ENCODE peak calls at places on chromosomes 4 and X, in ten cellular contexts. One of them, this sample, is unnamed.

GRCh38 chrX:65871671-65872311 is 168.1 kb downstream of the VSIG4 start:
- DNase-seq in stimulated activated CD4-positive, alpha-beta T cell treated with anti-CD3 and anti-CD28 coated beads, Interleukin-1b, Interleukin-23, amount 100 ng/mL, for 4 hours: no peak
- DNase-seq in RPMI8226: no peak
- DNase-seq in T-cell: no peak
- DNase-seq in Right ventricle myocardium inferior: no peak
- DNase-seq in SW480: peak; percentile 64
- DNase-seq in amniotic stem cell: no peak
- DNase-seq in fibroblast of mammary gland: no peak
- DNase-seq in NCI-H1694: no peak
- DNase-seq in ecto neural progenitor cell: peak; percentile 42
- DNase-seq in this sample: no peak

GRCh38 chrX:140767646-140768045 is 58.1 kb downstream of the LINC00632 start:
- DNase-seq in stimulated activated CD4-positive, alpha-beta T cell treated with anti-CD3 and anti-CD28 coated beads, Interleukin-1b, Interleukin-23, amount 100 ng/mL, for 4 hours: no peak
- DNase-seq in RPMI8226: no peak
- DNase-seq in T-cell: no peak
- DNase-seq in Right ventricle myocardium inferior: no peak
- DNase-seq in SW480: no peak
- DNase-seq in amniotic stem cell: no peak
- DNase-seq in fibroblast of mammary gland: peak; percentile 31
- DNase-seq in NCI-H1694: no peak
- DNase-seq in ecto neural progenitor cell: no peak
- DNase-seq in this sample: no peak

GRCh38 chr4:44425614-44426208 is 22.9 kb downstream of the KCTD8 start:
- DNase-seq in stimulated activated CD4-positive, alpha-beta T cell treated with anti-CD3 and anti-CD28 coated beads, Interleukin-1b, Interleukin-23, amount 100 ng/mL, for 4 hours: no peak
- DNase-seq in RPMI8226: no peak
- DNase-seq in T-cell: no peak
- DNase-seq in Right ventricle myocardium inferior: no peak
- DNase-seq in SW480: peak; percentile 0
- DNase-seq in amniotic stem cell: no peak
- DNase-seq in fibroblast of mammary gland: peak; percentile 4
- DNase-seq in NCI-H1694: no peak
- DNase-seq in ecto neural progenitor cell: peak; percentile 50
- DNase-seq in this sample: no peak

GRCh38 chr4:53558061-53558801 is 33.1 kb downstream of the LNX1 start:
- DNase-seq in stimulated activated CD4-positive, alpha-beta T cell treated with anti-CD3 and anti-CD28 coated beads, Interleukin-1b, Interleukin-23, amount 100 ng/mL, for 4 hours: no peak
- DNase-seq in RPMI8226: no peak
- DNase-seq in T-cell: no peak
- DNase-seq in Right ventricle myocardium inferior: no peak
- DNase-seq in SW480: no peak
- DNase-seq in amniotic stem cell: no peak
- DNase-seq in fibroblast of mammary gland: peak; percentile 67
- DNase-seq in NCI-H1694: no peak
- DNase-seq in ecto neural progenitor cell: no peak
- DNase-seq in this sample: no peak

GRCh38 chr4:158766419-158767044 is 2.3 kb upstream of the FNIP2 start:
- DNase-seq in stimulated activated CD4-positive, alpha-beta T cell treated with anti-CD3 and anti-CD28 coated beads, Interleukin-1b, Interleukin-23, amount 100 ng/mL, for 4 hours: no peak
- DNase-seq in RPMI8226: no peak
- DNase-seq in T-cell: no peak
- DNase-seq in Right ventricle myocardium inferior: no peak
- DNase-seq in SW480: no peak
- DNase-seq in amniotic stem cell: no peak
- DNase-seq in fibroblast of mammary gland: no peak
- DNase-seq in NCI-H1694: no peak
- DNase-seq in ecto neural progenitor cell: no peak
- DNase-seq in this sample: no peak

GRCh38 chr4:17029964-17030363 is 131.5 kb upstream of the LDB2 start:
- DNase-seq in stimulated activated CD4-positive, alpha-beta T cell treated with anti-CD3 and anti-CD28 coated beads, Interleukin-1b, Interleukin-23, amount 100 ng/mL, for 4 hours: no peak
- DNase-seq in RPMI8226: no peak
- DNase-seq in T-cell: no peak
- DNase-seq in Right ventricle myocardium inferior: no peak
- DNase-seq in SW480: no peak
- DNase-seq in amniotic stem cell: no peak
- DNase-seq in fibroblast of mammary gland: peak; percentile 36
- DNase-seq in NCI-H1694: no peak
- DNase-seq in ecto neural progenitor cell: no peak
- DNase-seq in this sample: no peak

GRCh38 chr4:185912779-185913178 is 100.8 kb upstream of the SORBS2 start:
- DNase-seq in stimulated activated CD4-positive, alpha-beta T cell treated with anti-CD3 and anti-CD28 coated beads, Interleukin-1b, Interleukin-23, amount 100 ng/mL, for 4 hours: no peak
- DNase-seq in RPMI8226: no peak
- DNase-seq in T-cell: no peak
- DNase-seq in Right ventricle myocardium inferior: no peak
- DNase-seq in SW480: peak; percentile 56
- DNase-seq in amniotic stem cell: no peak
- DNase-seq in fibroblast of mammary gland: peak; percentile 8
- DNase-seq in NCI-H1694: no peak
- DNase-seq in ecto neural progenitor cell: no peak
- DNase-seq in this sample: no peak

GRCh38 chrX:15202458-15203177 is 67.3 kb downstream of the ASB9 start:
- DNase-seq in stimulated activated CD4-positive, alpha-beta T cell treated with anti-CD3 and anti-CD28 coated beads, Interleukin-1b, Interleukin-23, amount 100 ng/mL, for 4 hours: no peak
- DNase-seq in RPMI8226: no peak
- DNase-seq in T-cell: no peak
- DNase-seq in Right ventricle myocardium inferior: no peak
- DNase-seq in SW480: no peak
- DNase-seq in amniotic stem cell: no peak
- DNase-seq in fibroblast of mammary gland: peak; percentile 58
- DNase-seq in NCI-H1694: no peak
- DNase-seq in ecto neural progenitor cell: no peak
- DNase-seq in this sample: no peak

GRCh38 chr4:157217708-157218107 is 2.8 kb upstream of the GRIA2 start:
- DNase-seq in stimulated activated CD4-positive, alpha-beta T cell treated with anti-CD3 and anti-CD28 coated beads, Interleukin-1b, Interleukin-23, amount 100 ng/mL, for 4 hours: no peak
- DNase-seq in RPMI8226: no peak
- DNase-seq in T-cell: no peak
- DNase-seq in Right ventricle myocardium inferior: no peak
- DNase-seq in SW480: no peak
- DNase-seq in amniotic stem cell: no peak
- DNase-seq in fibroblast of mammary gland: peak; percentile 44
- DNase-seq in NCI-H1694: peak; percentile 11
- DNase-seq in ecto neural progenitor cell: no peak
- DNase-seq in this sample: peak; percentile 18

GRCh38 chr4:7725951-7726350 is 213.7 kb downstream of the AFAP1 start:
- DNase-seq in stimulated activated CD4-positive, alpha-beta T cell treated with anti-CD3 and anti-CD28 coated beads, Interleukin-1b, Interleukin-23, amount 100 ng/mL, for 4 hours: no peak
- DNase-seq in RPMI8226: no peak
- DNase-seq in T-cell: no peak
- DNase-seq in Right ventricle myocardium inferior: peak; percentile 26
- DNase-seq in SW480: no peak
- DNase-seq in amniotic stem cell: no peak
- DNase-seq in fibroblast of mammary gland: peak; percentile 66
- DNase-seq in NCI-H1694: no peak
- DNase-seq in ecto neural progenitor cell: no peak
- DNase-seq in this sample: no peak

GRCh38 chrX:77691916-77692315 is 94.1 kb downstream of the ATRX start:
- DNase-seq in stimulated activated CD4-positive, alpha-beta T cell treated with anti-CD3 and anti-CD28 coated beads, Interleukin-1b, Interleukin-23, amount 100 ng/mL, for 4 hours: no peak
- DNase-seq in RPMI8226: no peak
- DNase-seq in T-cell: no peak
- DNase-seq in Right ventricle myocardium inferior: no peak
- DNase-seq in SW480: no peak
- DNase-seq in amniotic stem cell: no peak
- DNase-seq in fibroblast of mammary gland: no peak
- DNase-seq in NCI-H1694: no peak
- DNase-seq in ecto neural progenitor cell: no peak
- DNase-seq in this sample: no peak

GRCh38 chr4:53601251-53601764 is 10.0 kb upstream of the LNX1 start:
- DNase-seq in stimulated activated CD4-positive, alpha-beta T cell treated with anti-CD3 and anti-CD28 coated beads, Interleukin-1b, Interleukin-23, amount 100 ng/mL, for 4 hours: no peak
- DNase-seq in RPMI8226: peak; percentile 40
- DNase-seq in T-cell: no peak
- DNase-seq in Right ventricle myocardium inferior: peak; percentile 35
- DNase-seq in SW480: peak; percentile 26
- DNase-seq in amniotic stem cell: no peak
- DNase-seq in fibroblast of mammary gland: no peak
- DNase-seq in NCI-H1694: peak; percentile 91
- DNase-seq in ecto neural progenitor cell: peak; percentile 53
- DNase-seq in this sample: no peak

GRCh38 chrX:96453139-96453538 is 231.5 kb upstream of the DIAPH2 start:
- DNase-seq in stimulated activated CD4-positive, alpha-beta T cell treated with anti-CD3 and anti-CD28 coated beads, Interleukin-1b, Interleukin-23, amount 100 ng/mL, for 4 hours: no peak
- DNase-seq in RPMI8226: no peak
- DNase-seq in T-cell: no peak
- DNase-seq in Right ventricle myocardium inferior: no peak
- DNase-seq in SW480: no peak
- DNase-seq in amniotic stem cell: no peak
- DNase-seq in fibroblast of mammary gland: no peak
- DNase-seq in NCI-H1694: no peak
- DNase-seq in ecto neural progenitor cell: no peak
- DNase-seq in this sample: no peak

GRCh38 chrX:102720237-102721168 is at the start of gene GPRASP3:
- DNase-seq in stimulated activated CD4-positive, alpha-beta T cell treated with anti-CD3 and anti-CD28 coated beads, Interleukin-1b, Interleukin-23, amount 100 ng/mL, for 4 hours: peak; percentile 64
- DNase-seq in RPMI8226: no peak
- DNase-seq in T-cell: peak; percentile 64
- DNase-seq in Right ventricle myocardium inferior: peak; percentile 86
- DNase-seq in SW480: peak; percentile 75
- DNase-seq in amniotic stem cell: peak; percentile 36
- DNase-seq in fibroblast of mammary gland: peak; percentile 67
- DNase-seq in NCI-H1694: peak; percentile 66
- DNase-seq in ecto neural progenitor cell: no peak
- DNase-seq in this sample: peak; percentile 23

GRCh38 chr4:57401586-57401985 is 291.4 kb upstream of the IGFBP7 start:
- DNase-seq in stimulated activated CD4-positive, alpha-beta T cell treated with anti-CD3 and anti-CD28 coated beads, Interleukin-1b, Interleukin-23, amount 100 ng/mL, for 4 hours: no peak
- DNase-seq in RPMI8226: no peak
- DNase-seq in T-cell: no peak
- DNase-seq in Right ventricle myocardium inferior: no peak
- DNase-seq in SW480: no peak
- DNase-seq in amniotic stem cell: no peak
- DNase-seq in fibroblast of mammary gland: no peak
- DNase-seq in NCI-H1694: no peak
- DNase-seq in ecto neural progenitor cell: no peak
- DNase-seq in this sample: no peak

GRCh38 chr4:112284662-112285411 is 867 bp downstream of the TIFA start:
- DNase-seq in stimulated activated CD4-positive, alpha-beta T cell treated with anti-CD3 and anti-CD28 coated beads, Interleukin-1b, Interleukin-23, amount 100 ng/mL, for 4 hours: no peak
- DNase-seq in RPMI8226: peak; percentile 53
- DNase-seq in T-cell: no peak
- DNase-seq in Right ventricle myocardium inferior: no peak
- DNase-seq in SW480: no peak
- DNase-seq in amniotic stem cell: no peak
- DNase-seq in fibroblast of mammary gland: no peak
- DNase-seq in NCI-H1694: no peak
- DNase-seq in ecto neural progenitor cell: no peak
- DNase-seq in this sample: no peak

GRCh38 chr4:153084939-153085630 is 119.2 kb upstream of the TRIM2 start:
- DNase-seq in stimulated activated CD4-positive, alpha-beta T cell treated with anti-CD3 and anti-CD28 coated beads, Interleukin-1b, Interleukin-23, amount 100 ng/mL, for 4 hours: peak; percentile 84
- DNase-seq in RPMI8226: peak; percentile 54
- DNase-seq in T-cell: peak; percentile 74
- DNase-seq in Right ventricle myocardium inferior: peak; percentile 90
- DNase-seq in SW480: peak; percentile 65
- DNase-seq in amniotic stem cell: peak; percentile 13
- DNase-seq in fibroblast of mammary gland: peak; percentile 60
- DNase-seq in NCI-H1694: peak; percentile 41
- DNase-seq in ecto neural progenitor cell: peak; percentile 91
- DNase-seq in this sample: peak; percentile 23

GRCh38 chrX:39449352-39449751 is 648.1 kb downstream of the MID1IP1 start:
- DNase-seq in stimulated activated CD4-positive, alpha-beta T cell treated with anti-CD3 and anti-CD28 coated beads, Interleukin-1b, Interleukin-23, amount 100 ng/mL, for 4 hours: no peak
- DNase-seq in RPMI8226: no peak
- DNase-seq in T-cell: no peak
- DNase-seq in Right ventricle myocardium inferior: no peak
- DNase-seq in SW480: no peak
- DNase-seq in amniotic stem cell: no peak
- DNase-seq in fibroblast of mammary gland: no peak
- DNase-seq in NCI-H1694: no peak
- DNase-seq in ecto neural progenitor cell: no peak
- DNase-seq in this sample: no peak

GRCh38 chr4:101724093-101724492 is 66.4 kb upstream of the BANK1 start:
- DNase-seq in stimulated activated CD4-positive, alpha-beta T cell treated with anti-CD3 and anti-CD28 coated beads, Interleukin-1b, Interleukin-23, amount 100 ng/mL, for 4 hours: no peak
- DNase-seq in RPMI8226: no peak
- DNase-seq in T-cell: no peak
- DNase-seq in Right ventricle myocardium inferior: no peak
- DNase-seq in SW480: no peak
- DNase-seq in amniotic stem cell: no peak
- DNase-seq in fibroblast of mammary gland: no peak
- DNase-seq in NCI-H1694: no peak
- DNase-seq in ecto neural progenitor cell: no peak
- DNase-seq in this sample: no peak

GRCh38 chr4:168509786-168510185 is 12.9 kb downstream of the PALLD start:
- DNase-seq in stimulated activated CD4-positive, alpha-beta T cell treated with anti-CD3 and anti-CD28 coated beads, Interleukin-1b, Interleukin-23, amount 100 ng/mL, for 4 hours: no peak
- DNase-seq in RPMI8226: no peak
- DNase-seq in T-cell: no peak
- DNase-seq in Right ventricle myocardium inferior: no peak
- DNase-seq in SW480: no peak
- DNase-seq in amniotic stem cell: no peak
- DNase-seq in fibroblast of mammary gland: peak; percentile 94
- DNase-seq in NCI-H1694: no peak
- DNase-seq in ecto neural progenitor cell: no peak
- DNase-seq in this sample: no peak

GRCh38 chr4:3836802-3837601 is 70.8 kb downstream of the ADRA2C start:
- DNase-seq in stimulated activated CD4-positive, alpha-beta T cell treated with anti-CD3 and anti-CD28 coated beads, Interleukin-1b, Interleukin-23, amount 100 ng/mL, for 4 hours: no peak
- DNase-seq in RPMI8226: no peak
- DNase-seq in T-cell: no peak
- DNase-seq in Right ventricle myocardium inferior: peak; percentile 39
- DNase-seq in SW480: peak; percentile 100
- DNase-seq in amniotic stem cell: no peak
- DNase-seq in fibroblast of mammary gland: no peak
- DNase-seq in NCI-H1694: no peak
- DNase-seq in ecto neural progenitor cell: peak; percentile 87
- DNase-seq in this sample: no peak

GRCh38 chr4:15653864-15654391 is 1.2 kb downstream of the FBXL5 start:
- DNase-seq in stimulated activated CD4-positive, alpha-beta T cell treated with anti-CD3 and anti-CD28 coated beads, Interleukin-1b, Interleukin-23, amount 100 ng/mL, for 4 hours: no peak
- DNase-seq in RPMI8226: peak; percentile 43
- DNase-seq in T-cell: no peak
- DNase-seq in Right ventricle myocardium inferior: no peak
- DNase-seq in SW480: peak; percentile 15
- DNase-seq in amniotic stem cell: no peak
- DNase-seq in fibroblast of mammary gland: peak; percentile 57
- DNase-seq in NCI-H1694: no peak
- DNase-seq in ecto neural progenitor cell: no peak
- DNase-seq in this sample: no peak

GRCh38 chr4:42515156-42515884 is 118.0 kb downstream of the SHISA3 start:
- DNase-seq in stimulated activated CD4-positive, alpha-beta T cell treated with anti-CD3 and anti-CD28 coated beads, Interleukin-1b, Interleukin-23, amount 100 ng/mL, for 4 hours: no peak
- DNase-seq in RPMI8226: no peak
- DNase-seq in T-cell: no peak
- DNase-seq in Right ventricle myocardium inferior: no peak
- DNase-seq in SW480: no peak
- DNase-seq in amniotic stem cell: no peak
- DNase-seq in fibroblast of mammary gland: peak; percentile 4
- DNase-seq in NCI-H1694: no peak
- DNase-seq in ecto neural progenitor cell: no peak
- DNase-seq in this sample: no peak

GRCh38 chr4:24966076-24966475 is 53.2 kb upstream of the CCDC149 start:
- DNase-seq in stimulated activated CD4-positive, alpha-beta T cell treated with anti-CD3 and anti-CD28 coated beads, Interleukin-1b, Interleukin-23, amount 100 ng/mL, for 4 hours: no peak
- DNase-seq in RPMI8226: no peak
- DNase-seq in T-cell: no peak
- DNase-seq in Right ventricle myocardium inferior: no peak
- DNase-seq in SW480: no peak
- DNase-seq in amniotic stem cell: no peak
- DNase-seq in fibroblast of mammary gland: no peak
- DNase-seq in NCI-H1694: no peak
- DNase-seq in ecto neural progenitor cell: no peak
- DNase-seq in this sample: no peak

GRCh38 chrX:30875957-30876356 is 13.1 kb downstream of the TAB3 start:
- DNase-seq in stimulated activated CD4-positive, alpha-beta T cell treated with anti-CD3 and anti-CD28 coated beads, Interleukin-1b, Interleukin-23, amount 100 ng/mL, for 4 hours: no peak
- DNase-seq in RPMI8226: no peak
- DNase-seq in T-cell: no peak
- DNase-seq in Right ventricle myocardium inferior: no peak
- DNase-seq in SW480: no peak
- DNase-seq in amniotic stem cell: peak; percentile 19
- DNase-seq in fibroblast of mammary gland: peak; percentile 87
- DNase-seq in NCI-H1694: no peak
- DNase-seq in ecto neural progenitor cell: no peak
- DNase-seq in this sample: no peak

GRCh38 chr4:156968479-156968984 is 3.1 kb downstream of the PDGFC start:
- DNase-seq in stimulated activated CD4-positive, alpha-beta T cell treated with anti-CD3 and anti-CD28 coated beads, Interleukin-1b, Interleukin-23, amount 100 ng/mL, for 4 hours: no peak
- DNase-seq in RPMI8226: peak; percentile 60
- DNase-seq in T-cell: no peak
- DNase-seq in Right ventricle myocardium inferior: no peak
- DNase-seq in SW480: peak; percentile 38
- DNase-seq in amniotic stem cell: no peak
- DNase-seq in fibroblast of mammary gland: peak; percentile 85
- DNase-seq in NCI-H1694: peak; percentile 36
- DNase-seq in ecto neural progenitor cell: peak; percentile 60
- DNase-seq in this sample: no peak

GRCh38 chr4:35252866-35253265 is 991.4 kb downstream of the ARAP2 start:
- DNase-seq in stimulated activated CD4-positive, alpha-beta T cell treated with anti-CD3 and anti-CD28 coated beads, Interleukin-1b, Interleukin-23, amount 100 ng/mL, for 4 hours: no peak
- DNase-seq in RPMI8226: no peak
- DNase-seq in T-cell: no peak
- DNase-seq in Right ventricle myocardium inferior: no peak
- DNase-seq in SW480: no peak
- DNase-seq in amniotic stem cell: no peak
- DNase-seq in fibroblast of mammary gland: no peak
- DNase-seq in NCI-H1694: no peak
- DNase-seq in ecto neural progenitor cell: no peak
- DNase-seq in this sample: no peak

GRCh38 chrX:153774576-153775292 is 6.1 kb upstream of the SRPK3 start:
- DNase-seq in stimulated activated CD4-positive, alpha-beta T cell treated with anti-CD3 and anti-CD28 coated beads, Interleukin-1b, Interleukin-23, amount 100 ng/mL, for 4 hours: no peak
- DNase-seq in RPMI8226: no peak
- DNase-seq in T-cell: no peak
- DNase-seq in Right ventricle myocardium inferior: peak; percentile 27
- DNase-seq in SW480: no peak
- DNase-seq in amniotic stem cell: no peak
- DNase-seq in fibroblast of mammary gland: no peak
- DNase-seq in NCI-H1694: no peak
- DNase-seq in ecto neural progenitor cell: no peak
- DNase-seq in this sample: no peak

This sample was measured in glomerular endothelial cell.